ENCODE peak calls at places on chromosome 2, in five cellular contexts. O is H1, X is body of pancreas, F is lower lobe of right lung, V is tibial artery. Y is an unnamed sample.

GRCh38 chr2:46857871-46858696 is 57.5 kb downstream of the MCFD2 start:
- DNase-seq in V (no peak), O (no peak), X (no peak), F (no peak), Y (no peak)

GRCh38 chr2:121155502-121156056 is 129.4 kb downstream of the TFCP2L1 start:
- DNase-seq in F (peak; percentile 89), X (peak; percentile 83), V (no peak), O (no peak), Y (no peak)

GRCh38 chr2:215178121-215178520 is 39.7 kb upstream of the ABCA12 start:
- DNase-seq in O (no peak), V (no peak), X (no peak), F (no peak), Y (no peak)

GRCh38 chr2:96860065-96861029 is 2.5 kb upstream of the ANKRD39 start:
- DNase-seq in O (no peak), V (no peak), X (no peak), F (no peak), Y (no peak)

GRCh38 chr2:150591901-150592300 is 104.4 kb upstream of the RND3 start:
- DNase-seq in F (no peak), X (no peak), V (no peak), O (no peak), Y (no peak)

GRCh38 chr2:227717687-227718567 is at the start of gene SLC19A3:
- DNase-seq in X (peak; percentile 72), V (peak; percentile 92), F (peak; percentile 89), O (peak; percentile 49), Y (no peak)

GRCh38 chr2:94923196-94923595 is 52.0 kb downstream of the TEKT4 start:
- DNase-seq in O (no peak), F (no peak), X (no peak), V (no peak), Y (no peak)

GRCh38 chr2:30022444-30023071 is 101.2 kb upstream of the ALK start:
- DNase-seq in F (no peak), X (no peak), V (no peak), O (no peak), Y (no peak)

GRCh38 chr2:118150294-118150693 is 62.0 kb downstream of the INSIG2 start:
- DNase-seq in O (no peak), V (no peak), X (no peak), F (no peak), Y (no peak)

GRCh38 chr2:235877271-235877670 is 290.9 kb downstream of the GBX2 start:
- DNase-seq in V (no peak), O (no peak), F (no peak), X (no peak), Y (no peak)

GRCh38 chr2:35614640-35615039 is 740.9 kb upstream of the CRIM1 start:
- DNase-seq in V (no peak), O (no peak), F (no peak), X (no peak), Y (no peak)

GRCh38 chr2:11140492-11140891 is 14.8 kb upstream of the SLC66A3 start:
- DNase-seq in F (no peak), X (no peak), O (no peak), V (no peak), Y (no peak)

GRCh38 chr2:18436408-18437077 is 123.9 kb downstream of the RDH14 start:
- DNase-seq in F (no peak), O (no peak), X (no peak), V (no peak), Y (no peak)

GRCh38 chr2:226691265-226691664 is 108.4 kb downstream of the IRS1 start:
- DNase-seq in O (no peak), V (no peak), F (no peak), X (no peak), Y (no peak)

GRCh38 chr2:48328159-48328816 is 201.7 kb upstream of the STON1 start:
- DNase-seq in F (no peak), V (no peak), O (no peak), X (no peak), Y (no peak)

GRCh38 chr2:239285071-239285931 is 115.5 kb downstream of the HDAC4 start:
- DNase-seq in O (no peak), V (peak; percentile 48), F (peak; percentile 53), X (no peak), Y (no peak)

GRCh38 chr2:132816234-132816633 is 146.2 kb upstream of the LYPD1 start:
- DNase-seq in X (no peak), F (no peak), O (no peak), V (no peak), Y (no peak)

GRCh38 chr2:105808418-105809098 is 63.8 kb downstream of the NCK2 start:
- DNase-seq in V (no peak), F (no peak), O (no peak), X (no peak), Y (no peak)
- H3K27ac ChIP-seq in V (no peak overlapping the region), F (no peak overlapping the region), O (no peak overlapping the region), X (no peak overlapping the region), Y (no peak overlapping the region)

DNA sequence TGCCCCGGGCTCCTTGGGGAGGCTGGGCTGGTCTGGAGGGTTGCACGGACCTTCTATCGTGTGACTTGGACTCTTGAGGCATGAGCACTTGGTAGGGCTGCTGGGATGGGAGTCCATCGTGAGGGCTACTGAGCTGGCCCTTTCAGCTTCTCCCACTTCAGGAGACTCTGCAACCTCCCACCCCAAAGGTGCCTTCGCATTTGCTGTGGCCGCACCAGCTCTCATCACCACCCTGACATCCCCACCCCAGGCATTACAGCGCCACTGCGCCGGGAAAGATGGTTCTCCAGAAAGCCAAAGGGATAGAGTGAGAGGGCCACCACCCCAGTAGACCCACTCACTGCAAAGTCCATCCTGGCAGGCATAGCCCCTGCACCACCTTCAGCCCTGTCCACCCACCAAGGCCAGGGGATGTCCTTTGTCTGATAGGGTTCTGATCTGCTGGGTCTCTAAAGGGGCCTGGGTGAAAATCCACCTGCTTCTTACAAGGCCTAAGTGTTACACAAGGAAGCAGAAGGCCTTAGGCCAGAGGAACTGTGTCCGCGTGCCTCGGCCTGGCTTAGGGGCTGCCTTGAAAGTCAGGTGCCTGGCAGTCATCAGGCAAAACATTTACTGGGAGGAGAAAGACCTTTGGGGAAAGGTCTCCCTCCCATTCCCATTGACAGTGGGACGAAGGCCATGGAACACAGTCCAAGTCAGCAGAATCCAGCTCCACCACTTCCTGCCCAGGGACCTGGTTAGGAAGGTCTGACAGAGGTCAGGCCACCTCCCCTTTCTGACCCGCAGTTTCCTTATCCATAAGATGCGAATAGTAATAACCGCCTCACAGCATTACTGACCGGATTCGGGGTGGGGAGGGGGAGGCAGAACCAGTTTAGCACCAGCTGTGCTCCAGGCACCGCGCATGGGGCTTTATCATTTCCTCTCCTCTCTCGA is 5.2 kb downstream of the EHD3 start:
- DNase-seq in X (no peak), F (no peak), O (no peak), V (no peak), Y (no peak)
- H3K27ac ChIP-seq in X (no peak overlapping the region), F (peak overlapping the region; percentile 36), O (no peak overlapping the region), V (peak overlapping the region; percentile 94), Y (no peak overlapping the region)

DNA sequence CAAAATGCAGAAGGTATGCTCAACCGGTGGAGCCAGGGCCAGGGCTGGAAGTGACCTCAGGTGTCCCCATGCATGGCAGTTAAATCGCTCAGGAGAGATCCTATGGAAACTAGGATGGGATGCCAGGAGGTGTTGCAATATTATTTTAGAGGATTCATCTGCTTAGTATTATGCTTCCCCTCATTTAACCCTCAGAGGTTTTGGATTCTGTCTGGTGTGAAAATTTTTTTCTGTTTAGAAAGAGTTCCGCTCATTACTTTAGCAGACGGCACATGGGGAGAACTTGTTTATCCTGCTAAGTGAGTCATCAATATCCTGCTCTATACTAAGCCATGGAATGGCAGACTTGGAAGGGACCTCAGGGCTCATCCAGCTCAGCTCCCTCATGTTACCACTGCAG is 42.5 kb downstream of the TRIB2 start:
- DNase-seq in O (no peak), F (no peak), V (no peak), X (no peak), Y (peak; percentile 45)
- H3K27ac ChIP-seq in O (no peak overlapping the region), F (no peak overlapping the region), V (no peak overlapping the region), X (no peak overlapping the region), Y (peak overlapping the region; percentile 26)

DNA sequence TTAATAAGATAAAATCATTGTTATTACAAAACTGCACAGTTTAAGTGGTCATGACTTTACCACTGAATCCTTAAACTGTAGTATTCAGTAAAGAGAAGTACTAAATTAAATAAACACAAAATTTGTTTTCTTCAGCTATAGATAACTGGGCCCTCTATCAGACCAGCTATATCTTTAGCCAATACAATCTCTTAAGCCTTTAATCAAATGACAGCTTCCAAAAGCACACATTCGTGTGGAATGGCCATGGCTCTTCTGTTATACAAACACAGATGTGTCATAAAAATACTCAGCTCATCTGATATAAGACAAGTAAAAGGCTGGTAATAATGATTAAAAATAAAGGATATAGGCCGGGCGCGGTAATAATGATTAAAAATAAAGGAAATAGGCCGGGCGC is 57.6 kb upstream of the CDKL4 start:
- DNase-seq in O (no peak), F (no peak), X (no peak), V (no peak), Y (no peak)
- H3K27ac ChIP-seq in O (no peak overlapping the region), F (no peak overlapping the region), X (no peak overlapping the region), V (no peak overlapping the region), Y (no peak overlapping the region)

DNA sequence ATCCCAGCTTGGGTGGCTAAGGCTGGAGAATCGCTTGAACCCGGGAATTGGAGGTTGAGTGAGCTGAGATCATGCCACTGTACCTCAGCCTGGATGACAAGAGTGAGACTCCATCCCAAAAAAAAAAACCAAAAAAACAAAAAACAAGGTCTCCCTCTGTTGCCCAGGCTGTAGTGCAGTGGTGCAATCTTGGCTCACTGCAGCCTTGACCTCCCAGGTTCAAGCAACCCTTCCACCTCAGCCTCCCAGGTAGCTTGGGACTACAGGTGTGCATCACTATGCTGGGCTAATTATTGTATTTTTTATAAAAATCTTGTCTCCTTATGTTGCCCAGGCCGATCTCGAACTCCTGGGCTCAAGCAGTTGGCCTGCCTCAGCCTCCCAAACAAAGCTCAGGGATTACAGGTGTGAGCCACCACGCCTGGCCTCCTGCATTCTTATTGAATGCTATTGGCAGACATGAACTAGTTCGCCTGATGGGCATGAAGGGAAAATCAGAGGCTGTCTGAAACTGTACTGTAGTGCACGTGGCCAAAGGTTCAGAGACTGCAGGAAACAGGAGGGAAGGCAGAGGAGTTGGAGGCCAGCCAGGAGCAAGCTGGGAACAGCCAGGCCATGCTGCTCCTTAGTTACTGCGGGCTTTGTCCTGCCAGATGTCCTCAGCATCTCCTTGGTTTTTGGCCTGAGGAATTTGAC is 16.0 kb upstream of the ASXL2 start:
- DNase-seq in V (no peak), F (no peak), O (no peak), X (no peak), Y (no peak)
- H3K27ac ChIP-seq in V (no peak overlapping the region), F (no peak overlapping the region), O (no peak overlapping the region), X (no peak overlapping the region), Y (no peak overlapping the region)

GRCh38 chr2:151616760-151617339 is 117.4 kb downstream of the NEB start:
- DNase-seq in X (no peak), V (no peak), F (no peak), O (no peak), Y (no peak)

GRCh38 chr2:151614159-151614558 is 120.1 kb downstream of the NEB start:
- DNase-seq in F (no peak), V (no peak), O (no peak), X (no peak), Y (no peak)

GRCh38 chr2:151614606-151615306 is 119.5 kb downstream of the NEB start:
- DNase-seq in O (no peak), V (no peak), F (no peak), X (no peak), Y (no peak)

GRCh38 chr2:151619337-151619989 is 114.8 kb downstream of the NEB start:
- DNase-seq in V (no peak), F (no peak), O (no peak), X (no peak), Y (no peak)
- H3K27ac ChIP-seq in V (no peak overlapping the region), F (no peak overlapping the region), O (no peak overlapping the region), X (no peak overlapping the region), Y (no peak overlapping the region)

Y was measured in epithelial cell of prostate.